ENCODE peak calls at places on chromosomes 1 and 21, in five cellular contexts. One of them, this sample, is unnamed.

GRCh38 chr1:60483471-60483870 is 409.9 kb upstream of the C1orf87 start:
- DNase-seq in HT1080: no peak
- DNase-seq in activated CD4-positive, CD25-positive, alpha-beta regulatory T cell: no peak
- DNase-seq in glomerular endothelial cell: no peak
- DNase-seq in Jurkat, Clone E6-1: no peak
- DNase-seq in this sample: no peak

GRCh38 chr1:85689788-85690404 is 18.3 kb downstream of the ZNHIT6 start:
- DNase-seq in Jurkat, Clone E6-1: no peak
- DNase-seq in activated CD4-positive, CD25-positive, alpha-beta regulatory T cell: no peak
- DNase-seq in HT1080: no peak
- DNase-seq in glomerular endothelial cell: no peak
- DNase-seq in this sample: no peak

GRCh38 chr1:4603317-4604110 is 50.9 kb upstream of the AJAP1 start:
- DNase-seq in HT1080: peak
- DNase-seq in activated CD4-positive, CD25-positive, alpha-beta regulatory T cell: no peak
- DNase-seq in glomerular endothelial cell: no peak
- DNase-seq in Jurkat, Clone E6-1: no peak
- DNase-seq in this sample: no peak

GRCh38 chr1:113242481-113242880 is 147.8 kb upstream of the MAGI3 start:
- DNase-seq in Jurkat, Clone E6-1: no peak
- DNase-seq in activated CD4-positive, CD25-positive, alpha-beta regulatory T cell: no peak
- DNase-seq in HT1080: no peak
- DNase-seq in glomerular endothelial cell: no peak
- DNase-seq in this sample: no peak

GRCh38 chr1:93666613-93667384 is 14.8 kb downstream of the BCAR3 start:
- DNase-seq in glomerular endothelial cell: no peak
- DNase-seq in activated CD4-positive, CD25-positive, alpha-beta regulatory T cell: no peak
- DNase-seq in Jurkat, Clone E6-1: no peak
- DNase-seq in HT1080: peak
- DNase-seq in this sample: no peak

GRCh38 chr1:41878911-41879310 is 39.8 kb downstream of the HIVEP3 start:
- DNase-seq in glomerular endothelial cell: no peak
- DNase-seq in HT1080: no peak
- DNase-seq in Jurkat, Clone E6-1: no peak
- DNase-seq in activated CD4-positive, CD25-positive, alpha-beta regulatory T cell: no peak
- DNase-seq in this sample: no peak

GRCh38 chr1:232591344-232591743 is 38.6 kb downstream of the SIPA1L2 start:
- DNase-seq in HT1080: no peak
- DNase-seq in glomerular endothelial cell: no peak
- DNase-seq in activated CD4-positive, CD25-positive, alpha-beta regulatory T cell: no peak
- DNase-seq in Jurkat, Clone E6-1: peak
- DNase-seq in this sample: no peak

GRCh38 chr1:225464851-225465792 is 37.3 kb upstream of the LBR start:
- DNase-seq in Jurkat, Clone E6-1: no peak
- DNase-seq in HT1080: no peak
- DNase-seq in activated CD4-positive, CD25-positive, alpha-beta regulatory T cell: no peak
- DNase-seq in glomerular endothelial cell: no peak
- DNase-seq in this sample: no peak

GRCh38 chr1:51088474-51088873 is 13.6 kb upstream of the C1orf185 start:
- DNase-seq in glomerular endothelial cell: no peak
- DNase-seq in Jurkat, Clone E6-1: no peak
- DNase-seq in activated CD4-positive, CD25-positive, alpha-beta regulatory T cell: no peak
- DNase-seq in HT1080: no peak
- DNase-seq in this sample: no peak

GRCh38 chr1:226547754-226548191 is 791 bp upstream of the STUM start:
- DNase-seq in HT1080: peak
- DNase-seq in Jurkat, Clone E6-1: peak
- DNase-seq in glomerular endothelial cell: peak
- DNase-seq in activated CD4-positive, CD25-positive, alpha-beta regulatory T cell: peak
- DNase-seq in this sample: peak

GRCh38 chr1:110475358-110476027 is 24.5 kb downstream of the PROK1 start:
- DNase-seq in HT1080: peak
- DNase-seq in Jurkat, Clone E6-1: no peak
- DNase-seq in glomerular endothelial cell: no peak
- DNase-seq in activated CD4-positive, CD25-positive, alpha-beta regulatory T cell: no peak
- DNase-seq in this sample: no peak

GRCh38 chr1:34918609-34919561 is 10.6 kb downstream of the DLGAP3 start:
- DNase-seq in activated CD4-positive, CD25-positive, alpha-beta regulatory T cell: no peak
- DNase-seq in HT1080: no peak
- DNase-seq in glomerular endothelial cell: no peak
- DNase-seq in Jurkat, Clone E6-1: no peak
- DNase-seq in this sample: no peak

GRCh38 chr1:7575041-7575400 is 196.1 kb upstream of the VAMP3 start:
- DNase-seq in activated CD4-positive, CD25-positive, alpha-beta regulatory T cell: no peak
- DNase-seq in Jurkat, Clone E6-1: no peak
- DNase-seq in glomerular endothelial cell: no peak
- DNase-seq in HT1080: no peak
- DNase-seq in this sample: no peak

GRCh38 chr1:115089443-115090340 is at the start of gene TSPAN2:
- DNase-seq in Jurkat, Clone E6-1: no peak
- DNase-seq in HT1080: no peak
- DNase-seq in glomerular endothelial cell: no peak
- DNase-seq in activated CD4-positive, CD25-positive, alpha-beta regulatory T cell: peak
- DNase-seq in this sample: no peak

GRCh38 chr1:65407875-65408274 is 12.6 kb upstream of the LEPR start:
- DNase-seq in glomerular endothelial cell: no peak
- DNase-seq in HT1080: no peak
- DNase-seq in Jurkat, Clone E6-1: no peak
- DNase-seq in activated CD4-positive, CD25-positive, alpha-beta regulatory T cell: no peak
- DNase-seq in this sample: no peak

GRCh38 chr1:76939107-76939816 is 72.0 kb downstream of the ST6GALNAC5 start:
- DNase-seq in HT1080: peak
- DNase-seq in glomerular endothelial cell: no peak
- DNase-seq in activated CD4-positive, CD25-positive, alpha-beta regulatory T cell: no peak
- DNase-seq in Jurkat, Clone E6-1: no peak
- DNase-seq in this sample: no peak

GRCh38 chr1:8230284-8230605 is 87.7 kb upstream of the SLC45A1 start:
- DNase-seq in glomerular endothelial cell: no peak
- DNase-seq in HT1080: no peak
- DNase-seq in activated CD4-positive, CD25-positive, alpha-beta regulatory T cell: no peak
- DNase-seq in Jurkat, Clone E6-1: no peak
- DNase-seq in this sample: no peak

GRCh38 chr1:248881261-248881660 is 22.4 kb upstream of the ZNF692 start:
- DNase-seq in activated CD4-positive, CD25-positive, alpha-beta regulatory T cell: no peak
- DNase-seq in HT1080: no peak
- DNase-seq in Jurkat, Clone E6-1: no peak
- DNase-seq in glomerular endothelial cell: no peak
- DNase-seq in this sample: no peak

GRCh38 chr1:6891781-6892579 is 106.7 kb downstream of the CAMTA1 start:
- DNase-seq in HT1080: peak
- DNase-seq in Jurkat, Clone E6-1: no peak
- DNase-seq in glomerular endothelial cell: no peak
- DNase-seq in activated CD4-positive, CD25-positive, alpha-beta regulatory T cell: no peak
- DNase-seq in this sample: no peak

GRCh38 chr1:54809496-54810074 is 8.5 kb upstream of the TTC22 start:
- DNase-seq in HT1080: no peak
- DNase-seq in Jurkat, Clone E6-1: no peak
- DNase-seq in glomerular endothelial cell: no peak
- DNase-seq in activated CD4-positive, CD25-positive, alpha-beta regulatory T cell: no peak
- DNase-seq in this sample: no peak

GRCh38 chr1:167052389-167052788 is 37.8 kb downstream of the GPA33 start:
- DNase-seq in activated CD4-positive, CD25-positive, alpha-beta regulatory T cell: no peak
- DNase-seq in HT1080: no peak
- DNase-seq in glomerular endothelial cell: no peak
- DNase-seq in Jurkat, Clone E6-1: no peak
- DNase-seq in this sample: no peak

GRCh38 chr1:58513956-58514355 is 32.6 kb downstream of the OMA1 start:
- DNase-seq in glomerular endothelial cell: no peak
- DNase-seq in Jurkat, Clone E6-1: no peak
- DNase-seq in HT1080: no peak
- DNase-seq in activated CD4-positive, CD25-positive, alpha-beta regulatory T cell: no peak
- DNase-seq in this sample: no peak

GRCh38 chr1:114345930-114346479 is 165.0 kb downstream of the TRIM33 start:
- DNase-seq in HT1080: no peak
- DNase-seq in Jurkat, Clone E6-1: no peak
- DNase-seq in activated CD4-positive, CD25-positive, alpha-beta regulatory T cell: no peak
- DNase-seq in glomerular endothelial cell: no peak
- DNase-seq in this sample: no peak

GRCh38 chr1:1361233-1361981 is 3.1 kb upstream of the MXRA8 start:
- DNase-seq in Jurkat, Clone E6-1: no peak
- DNase-seq in glomerular endothelial cell: no peak
- DNase-seq in activated CD4-positive, CD25-positive, alpha-beta regulatory T cell: no peak
- DNase-seq in HT1080: no peak
- DNase-seq in this sample: no peak

GRCh38 chr1:172154571-172154970 is 265.9 kb upstream of the C1orf105 start:
- DNase-seq in HT1080: peak
- DNase-seq in Jurkat, Clone E6-1: no peak
- DNase-seq in activated CD4-positive, CD25-positive, alpha-beta regulatory T cell: no peak
- DNase-seq in glomerular endothelial cell: no peak
- DNase-seq in this sample: no peak

GRCh38 chr1:27011058-27011764 is 1.4 kb downstream of the TENT5B start:
- DNase-seq in glomerular endothelial cell: no peak
- DNase-seq in Jurkat, Clone E6-1: no peak
- DNase-seq in HT1080: peak
- DNase-seq in activated CD4-positive, CD25-positive, alpha-beta regulatory T cell: no peak
- DNase-seq in this sample: no peak

GRCh38 chr1:28266920-28267322 is 7.6 kb downstream of the SESN2 start:
- DNase-seq in HT1080: no peak
- DNase-seq in glomerular endothelial cell: no peak
- DNase-seq in activated CD4-positive, CD25-positive, alpha-beta regulatory T cell: no peak
- DNase-seq in Jurkat, Clone E6-1: no peak
- DNase-seq in this sample: no peak

GRCh38 chr1:112638109-112638426 is 18.4 kb downstream of the CAPZA1 start:
- DNase-seq in HT1080: no peak
- DNase-seq in glomerular endothelial cell: no peak
- DNase-seq in Jurkat, Clone E6-1: no peak
- DNase-seq in activated CD4-positive, CD25-positive, alpha-beta regulatory T cell: no peak
- DNase-seq in this sample: no peak

GRCh38 chr1:212459656-212460055 is 26.9 kb downstream of the NENF start:
- DNase-seq in HT1080: no peak
- DNase-seq in glomerular endothelial cell: no peak
- DNase-seq in activated CD4-positive, CD25-positive, alpha-beta regulatory T cell: no peak
- DNase-seq in Jurkat, Clone E6-1: no peak
- DNase-seq in this sample: no peak

GRCh38 chr21:32705139-32705538 is 22.7 kb downstream of the SYNJ1 start:
- DNase-seq in activated CD4-positive, CD25-positive, alpha-beta regulatory T cell: no peak
- DNase-seq in glomerular endothelial cell: no peak
- DNase-seq in HT1080: no peak
- DNase-seq in Jurkat, Clone E6-1: no peak
- DNase-seq in this sample: no peak

GRCh38 chr1:26029054-26029863 is 7.7 kb downstream of the EXTL1 start:
- DNase-seq in HT1080: no peak
- DNase-seq in activated CD4-positive, CD25-positive, alpha-beta regulatory T cell: no peak
- DNase-seq in glomerular endothelial cell: no peak
- DNase-seq in Jurkat, Clone E6-1: no peak
- DNase-seq in this sample: no peak

GRCh38 chr1:179090522-179090921 is 8.7 kb downstream of the TOR3A start:
- DNase-seq in activated CD4-positive, CD25-positive, alpha-beta regulatory T cell: no peak
- DNase-seq in glomerular endothelial cell: no peak
- DNase-seq in Jurkat, Clone E6-1: no peak
- DNase-seq in HT1080: no peak
- DNase-seq in this sample: no peak

GRCh38 chr1:23283660-23284602 is 60.2 kb downstream of the HNRNPR start:
- DNase-seq in Jurkat, Clone E6-1: no peak
- DNase-seq in HT1080: peak
- DNase-seq in glomerular endothelial cell: no peak
- DNase-seq in activated CD4-positive, CD25-positive, alpha-beta regulatory T cell: no peak
- DNase-seq in this sample: no peak

GRCh38 chr1:226222686-226223085 is 778 bp upstream of the MIXL1 start:
- DNase-seq in HT1080: no peak
- DNase-seq in activated CD4-positive, CD25-positive, alpha-beta regulatory T cell: no peak
- DNase-seq in glomerular endothelial cell: no peak
- DNase-seq in Jurkat, Clone E6-1: no peak
- DNase-seq in this sample: no peak

GRCh38 chr1:108854226-108855019 is 2.5 kb downstream of the AKNAD1 start:
- DNase-seq in glomerular endothelial cell: no peak
- DNase-seq in HT1080: no peak
- DNase-seq in Jurkat, Clone E6-1: no peak
- DNase-seq in activated CD4-positive, CD25-positive, alpha-beta regulatory T cell: no peak
- DNase-seq in this sample: no peak

This sample was measured in SK-N-MC.